ENCODE peak calls at places on chromosomes 2 and 18, in ten cellular contexts. B, K, Z, P, X, T, H, I, M and V are unnamed samples.

GRCh38 chr2:12842917-12843316 is 126.2 kb downstream of the TRIB2 start:
- DNase-seq in B (no peak), K (no peak), Z (no peak), P (no peak), X (no peak), T (no peak), H (no peak), I (no peak), M (no peak), V (no peak)

GRCh38 chr2:180790891-180791290 is 189.5 kb upstream of the UBE2E3 start:
- DNase-seq in B (no peak), K (no peak), Z (no peak), P (no peak), X (no peak), T (peak), H (no peak), I (no peak), M (no peak), V (no peak)

GRCh38 chr2:214035921-214036320 is 374.9 kb upstream of the VWC2L start:
- DNase-seq in B (no peak), K (no peak), Z (no peak), P (no peak), X (no peak), T (no peak), H (no peak), I (no peak), M (no peak), V (no peak)

GRCh38 chr18:59885579-59886163 is 14.1 kb upstream of the PMAIP1 start:
- DNase-seq in B (peak), K (no peak), Z (peak), P (no peak), X (no peak), T (peak), H (no peak), I (peak), M (peak), V (peak)

GRCh38 chr2:45438872-45439665 is 172.0 kb downstream of the SRBD1 start:
- DNase-seq in B (no peak), K (no peak), Z (no peak), P (no peak), X (no peak), T (no peak), H (no peak), I (no peak), M (no peak), V (no peak)

GRCh38 chr2:75608684-75609333 is 37.8 kb upstream of the MRPL19 start:
- DNase-seq in B (no peak), K (peak), Z (no peak), P (peak), X (peak), T (peak), H (peak), I (peak), M (peak), V (peak)

GRCh38 chr2:159226059-159226461 is 60.4 kb downstream of the WDSUB1 start:
- DNase-seq in B (no peak), K (no peak), Z (peak), P (no peak), X (no peak), T (peak), H (no peak), I (peak), M (peak), V (peak)

GRCh38 chr2:120037995-120038541 is 25.2 kb downstream of the EPB41L5 start:
- DNase-seq in B (no peak), K (no peak), Z (no peak), P (no peak), X (no peak), T (no peak), H (no peak), I (peak), M (no peak), V (no peak)